ENCODE peak calls at places on chromosome 18, in four cellular contexts. W, R, F and B are unnamed samples.
A peak's percentile ranks its signal among the peaks of the same experiment; 100 is the strongest.

GRCh38 chr18:9413586-9413985 is 61.7 kb upstream of the RALBP1 start:
- DNase-seq in R (peak; percentile 92), W (no peak), F (no peak), B (no peak)

GRCh38 chr18:41761329-41762028 is 193.6 kb upstream of the PIK3C3 start:
- DNase-seq in F (no peak), R (peak; percentile 72), W (no peak), B (no peak)

GRCh38 chr18:50836521-50836957 is 16.7 kb upstream of the MRO start:
- DNase-seq in W (no peak), F (no peak), R (peak; percentile 17), B (no peak)

GRCh38 chr18:623760-624620 is 27.2 kb downstream of the CLUL1 start:
- DNase-seq in W (peak; percentile 30), R (peak; percentile 76), F (peak; percentile 81), B (peak; percentile 15)

GRCh38 chr18:4196358-4196757 is 258.7 kb downstream of the DLGAP1 start:
- DNase-seq in F (no peak), W (no peak), R (no peak), B (no peak)

GRCh38 chr18:34942975-34943374 is 98.2 kb upstream of the MAPRE2 start:
- DNase-seq in R (no peak), W (no peak), F (no peak), B (no peak)

GRCh38 chr18:33159151-33159550 is 281.4 kb downstream of the CCDC178 start:
- DNase-seq in W (no peak), F (no peak), R (no peak), B (no peak)

GRCh38 chr18:77248873-77249582 is 620 bp upstream of the GALR1 start:
- DNase-seq in F (no peak), R (no peak), W (no peak), B (no peak)

GRCh38 chr18:12423820-12424219 is 16.1 kb downstream of the PRELID3A start:
- DNase-seq in W (no peak), R (no peak), F (no peak), B (no peak)

GRCh38 chr18:12423393-12423792 is 15.7 kb downstream of the PRELID3A start:
- DNase-seq in R (no peak), F (no peak), W (no peak), B (no peak)

GRCh38 chr18:12421732-12422131 is 14.0 kb downstream of the PRELID3A start:
- DNase-seq in W (no peak), F (no peak), R (no peak), B (no peak)

GRCh38 chr18:12424252-12424651 is 16.5 kb downstream of the PRELID3A start:
- DNase-seq in R (no peak), F (no peak), W (no peak), B (no peak)

DNA sequence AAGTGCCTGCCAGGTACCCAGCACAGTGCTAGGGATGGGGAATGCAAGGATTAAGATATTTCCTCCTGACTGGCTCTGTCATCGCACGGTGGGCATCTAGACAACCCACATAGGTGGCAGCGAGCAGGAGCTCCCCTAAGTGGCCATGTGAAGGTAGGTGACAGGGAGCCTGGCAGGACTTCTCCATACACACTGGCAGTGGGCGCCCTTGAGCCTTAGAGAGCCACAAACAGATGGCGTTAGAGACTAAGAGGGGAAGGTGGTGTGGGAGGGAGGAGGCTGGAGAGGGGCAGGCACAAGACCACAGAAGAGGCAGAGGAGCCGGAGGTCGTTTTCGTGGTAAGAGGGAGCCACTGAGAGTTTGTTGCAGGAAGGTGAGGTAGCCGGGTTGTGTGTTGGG is 15.2 kb downstream of the PRELID3A start:
- DNase-seq in R (no peak), F (peak; percentile 69), W (no peak), B (no peak)
- TF ChIP-seq CTCF in R (peak; percentile 22), F (peak; percentile 55), W (no peak), B (no peak)

GRCh38 chr18:25282922-25283703 is 68.9 kb downstream of the ZNF521 start:
- DNase-seq in F (no peak), R (no peak), W (no peak), B (no peak)

GRCh38 chr18:25284278-25284677 is 67.7 kb downstream of the ZNF521 start:
- DNase-seq in R (no peak), F (no peak), W (no peak), B (no peak)

GRCh38 chr18:25284861-25285574 is 66.9 kb downstream of the ZNF521 start:
- DNase-seq in F (no peak), W (no peak), R (no peak), B (no peak)

GRCh38 chr18:25282282-25282681 is 69.7 kb downstream of the ZNF521 start:
- DNase-seq in W (no peak), F (no peak), R (no peak), B (no peak)

DNA sequence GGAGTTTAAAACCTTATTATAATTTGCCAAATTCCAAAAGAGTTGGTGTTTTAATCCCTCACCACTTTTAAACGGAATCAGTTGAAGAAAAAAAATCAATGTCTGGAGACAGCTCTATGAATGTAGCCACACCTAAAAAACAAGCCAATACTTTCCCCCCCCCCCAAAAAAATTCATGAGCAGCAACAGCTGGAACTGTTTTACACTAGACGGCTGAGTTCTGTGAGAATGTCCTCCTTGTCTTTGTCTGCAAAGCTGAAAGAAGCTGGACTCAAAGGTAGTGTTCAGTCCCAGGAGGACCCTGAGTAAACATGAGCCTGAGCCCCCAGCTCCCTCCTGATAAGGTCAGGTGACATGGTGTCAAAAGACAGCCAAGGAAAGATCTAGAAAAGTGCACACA is 68.2 kb downstream of the ZNF521 start:
- DNase-seq in R (no peak), W (no peak), F (no peak), B (no peak)
- TF ChIP-seq CTCF in R (no peak), W (no peak), F (no peak), B (no peak)

DNA sequence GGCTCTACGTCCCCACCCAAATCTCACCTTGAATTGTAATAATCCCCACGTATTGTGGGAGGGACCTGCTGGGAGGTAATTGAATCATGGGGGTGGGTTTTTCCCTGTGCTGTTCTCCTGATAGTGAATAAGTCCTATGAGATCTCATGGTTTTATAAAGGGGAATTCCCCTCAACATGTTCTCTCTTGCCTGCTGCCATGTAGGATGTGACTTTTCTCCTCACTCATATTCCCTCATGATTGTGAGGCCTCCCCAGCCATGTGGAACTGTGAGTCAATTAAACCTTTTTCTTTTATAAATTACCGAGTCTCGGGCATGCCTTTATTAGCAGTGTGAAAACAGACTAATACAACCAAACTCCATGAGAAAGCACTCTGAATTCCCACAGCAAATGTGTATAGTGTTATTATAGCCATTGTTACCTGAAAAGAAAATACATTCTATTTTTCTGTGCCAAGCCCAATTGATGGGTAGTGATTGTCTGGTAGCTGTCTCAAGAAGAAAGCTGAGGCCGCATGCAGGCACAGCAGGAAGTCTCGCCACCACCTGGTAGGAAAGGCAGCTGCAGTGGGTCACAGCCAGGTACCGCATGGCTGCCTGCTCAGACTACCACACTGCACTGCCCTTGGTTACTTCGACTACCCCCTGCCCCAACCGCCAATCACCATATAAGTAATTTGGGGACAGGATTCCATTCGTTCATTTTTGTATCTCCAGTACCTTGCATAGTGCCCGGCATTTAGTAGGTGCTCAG is 10.3 kb upstream of the ZBTB7C start:
- DNase-seq in F (peak; percentile 64), W (no peak), R (no peak), B (no peak)
- TF ChIP-seq CTCF in F (peak; percentile 54), W (no peak), R (peak; percentile 20), B (no peak)

GRCh38 chr18:31497404-31497710 is 620 bp upstream of the DSG2 start:
- DNase-seq in R (no peak), W (no peak), F (no peak), B (no peak)
- TF ChIP-seq CTCF in R (no peak), W (no peak), F (no peak), B (no peak)

GRCh38 chr18:36075862-36076587 is 8.7 kb upstream of the RPRD1A start:
- DNase-seq in W (no peak), F (no peak), R (peak; percentile 31), B (no peak)
- TF ChIP-seq CTCF in W (no peak), F (no peak), R (no peak), B (no peak)

GRCh38 chr18:78672862-78673446 is 306.7 kb upstream of the SALL3 start:
- DNase-seq in F (no peak), R (no peak), W (no peak), B (no peak)
- TF ChIP-seq CTCF in F (no peak), R (no peak), W (no peak), B (no peak)

GRCh38 chr18:49762191-49763077 is 50.9 kb downstream of the ACAA2 start:
- DNase-seq in F (no peak), R (no peak), W (no peak), B (no peak)
- TF ChIP-seq CTCF in F (peak; percentile 19), R (no peak), W (no peak), B (no peak)

DNA sequence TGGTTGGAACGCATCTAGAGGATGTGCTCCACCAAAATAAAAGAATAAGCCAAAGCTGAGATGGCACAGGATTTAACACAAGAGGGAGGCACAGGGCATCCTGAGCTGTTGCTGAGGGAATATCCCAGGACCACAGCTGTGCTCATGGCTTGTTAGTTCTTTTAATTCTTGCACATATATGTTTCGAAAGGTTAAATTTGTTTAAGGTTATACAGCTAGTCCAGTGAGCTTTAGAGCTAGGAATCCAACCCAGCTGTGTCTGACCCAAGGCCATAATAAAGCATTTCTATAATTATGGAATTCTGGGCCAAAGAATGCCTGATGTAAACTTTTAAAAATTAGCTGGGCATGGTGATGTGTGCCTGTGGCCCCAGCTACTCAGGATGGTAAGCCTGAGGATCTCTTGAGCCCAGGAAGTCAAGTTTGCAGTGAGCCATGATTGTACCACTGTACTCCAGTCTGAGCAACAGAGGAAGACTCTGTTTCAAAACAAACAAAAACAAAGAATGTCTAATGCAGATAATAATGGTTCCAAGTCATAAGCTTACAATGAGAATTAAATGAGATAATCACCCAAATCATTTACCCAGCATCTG is 66.4 kb upstream of the CCBE1 start:
- DNase-seq in F (no peak), R (no peak), W (no peak), B (no peak)
- TF ChIP-seq CTCF in F (no peak), R (no peak), W (no peak), B (no peak)

GRCh38 chr18:72942766-72943165 is 75.0 kb upstream of the NETO1 start:
- DNase-seq in R (no peak), F (no peak), W (no peak), B (no peak)

GRCh38 chr18:72941001-72941400 is 73.2 kb upstream of the NETO1 start:
- DNase-seq in R (no peak), F (no peak), W (no peak), B (no peak)

GRCh38 chr18:72935744-72936143 is 68.0 kb upstream of the NETO1 start:
- DNase-seq in W (no peak), F (no peak), R (no peak), B (no peak)

GRCh38 chr18:72940509-72940908 is 72.7 kb upstream of the NETO1 start:
- DNase-seq in W (no peak), F (no peak), R (no peak), B (no peak)
- TF ChIP-seq CTCF in W (no peak), F (no peak), R (no peak), B (no peak)

DNA sequence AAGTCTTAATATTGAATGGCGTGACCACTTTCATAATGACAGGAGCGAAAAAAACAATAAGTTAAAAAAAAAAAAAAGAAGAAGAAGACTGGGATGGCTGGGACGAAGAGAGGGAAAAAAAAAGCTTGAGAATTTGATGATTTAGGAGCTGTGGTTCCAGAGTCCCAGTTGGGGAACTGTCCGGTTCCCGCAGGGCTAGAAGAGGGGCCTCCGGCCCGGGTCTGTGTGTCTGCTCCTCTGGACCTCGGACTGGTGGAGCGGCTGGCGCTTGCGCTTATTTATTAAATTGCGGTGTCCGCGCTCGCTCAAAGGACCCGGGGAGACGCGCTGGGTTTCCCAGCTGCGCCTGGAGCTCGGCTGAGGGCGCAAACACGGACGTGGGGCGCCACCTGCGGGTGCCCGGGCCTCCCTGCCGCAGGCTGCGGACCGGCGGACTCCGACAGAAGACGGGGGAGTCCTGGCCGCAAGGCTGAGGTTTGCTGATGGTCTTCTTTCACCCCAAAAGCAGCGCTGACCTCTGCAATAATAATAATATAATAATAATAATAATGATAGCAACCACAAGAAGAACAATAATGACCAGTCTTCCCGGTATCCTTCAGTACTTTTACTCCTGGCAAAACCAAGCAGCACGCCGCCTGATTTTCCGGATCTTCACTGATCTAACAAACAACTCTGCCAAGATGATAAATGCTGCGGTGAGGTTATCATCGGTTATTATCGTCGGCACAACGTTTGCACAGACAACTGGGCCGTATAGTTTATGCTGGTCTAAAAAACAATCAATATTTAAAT is at the start of gene CBLN2:
- DNase-seq in R (peak; percentile 23), W (no peak), F (peak; percentile 80), B (peak; percentile 36)
- TF ChIP-seq CTCF in R (peak; percentile 76), W (peak; percentile 57), F (peak; percentile 92), B (no peak)